ENCODE peak calls at places on chromosomes 6 and 20, in five cellular contexts. A, Z, P, M and L are unnamed samples.

GRCh38 chr6:157597461-157598312 is 216.7 kb downstream of the ZDHHC14 start:
- DNase-seq in Z (peak), P (no peak), A (peak), M (no peak), L (peak)

GRCh38 chr6:20458051-20458894 is 56.6 kb downstream of the E2F3 start:
- DNase-seq in M (no peak), Z (no peak), P (no peak), A (no peak), L (no peak)

GRCh38 chr20:63624486-63624885 is 2.4 kb downstream of the GMEB2 start:
- DNase-seq in M (no peak), Z (no peak), P (no peak), A (no peak), L (peak)

GRCh38 chr6:125728739-125729138 is 20.7 kb upstream of the HEY2 start:
- DNase-seq in M (no peak), P (no peak), Z (no peak), A (no peak), L (no peak)

GRCh38 chr20:9993133-9993532 is 41.7 kb upstream of the ANKEF1 start:
- DNase-seq in P (no peak), A (no peak), M (no peak), Z (no peak), L (no peak)

GRCh38 chr6:7585287-7585930 is 4.6 kb upstream of the SNRNP48 start:
- DNase-seq in A (no peak), P (no peak), Z (no peak), M (no peak), L (no peak)

GRCh38 chr6:21947751-21948386 is 349.0 kb downstream of the PRL start:
- DNase-seq in Z (no peak), M (no peak), P (no peak), A (no peak), L (peak)

GRCh38 chr6:26107935-26108334 is 20.7 kb downstream of the HFE start:
- DNase-seq in M (no peak), P (no peak), Z (no peak), A (no peak), L (no peak)

GRCh38 chr20:16530201-16530681 is 43.0 kb downstream of the KIF16B start:
- DNase-seq in P (no peak), A (no peak), Z (no peak), M (no peak), L (no peak)

GRCh38 chr6:52186480-52186879 is 305 bp downstream of the IL17A start:
- DNase-seq in A (no peak), P (no peak), Z (no peak), M (no peak), L (no peak)

GRCh38 chr20:57707849-57708693 is 1.7 kb downstream of the PMEPA1 start:
- DNase-seq in P (no peak), Z (no peak), M (no peak), A (no peak), L (no peak)

GRCh38 chr20:39876974-39877615 is 811.9 kb downstream of the MAFB start:
- DNase-seq in Z (no peak), P (no peak), A (no peak), M (peak), L (no peak)

GRCh38 chr6:14612016-14612415 is 494.4 kb downstream of the CD83 start:
- DNase-seq in Z (no peak), P (no peak), M (no peak), A (no peak), L (peak)

GRCh38 chr6:27873101-27874030 is 38.8 kb downstream of the OR2B2 start:
- DNase-seq in P (no peak), Z (no peak), M (no peak), A (peak), L (peak)

GRCh38 chr6:145277358-145278097 is 457.8 kb downstream of the EPM2A start:
- DNase-seq in M (no peak), A (no peak), Z (no peak), P (no peak), L (no peak)